ENCODE peak calls at places on chromosomes 13 and 19, in seven cellular contexts. H is fibroblast of lung, K is ovary, M is neuronal stem cell, C is heart left ventricle, Y is caudate nucleus, J is psoas muscle. F is an unnamed sample.

GRCh38 chr13:107734891-107735620 is 480.3 kb downstream of the LIG4 start:
- DNase-seq in H (peak), K (no peak), M (no peak), C (no peak), Y (no peak), J (no peak), F (no peak)

GRCh38 chr19:35641515-35642151 is at the start of gene ETV2:
- DNase-seq in H (peak), K (peak), M (no peak), C (peak), Y (no peak), J (no peak), F (no peak)

GRCh38 chr19:42289556-42290041 is 12.3 kb upstream of the PRR19 start:
- DNase-seq in H (no peak), K (no peak), M (no peak), C (no peak), Y (no peak), J (peak), F (no peak)

GRCh38 chr13:83003185-83003584 is 879.1 kb downstream of the SLITRK1 start:
- DNase-seq in H (no peak), K (no peak), M (no peak), C (no peak), Y (no peak), J (no peak), F (no peak)

GRCh38 chr13:49370390-49370789 is 73.5 kb downstream of the CAB39L start:
- DNase-seq in H (no peak), K (no peak), M (peak), C (no peak), Y (no peak), J (no peak), F (no peak)

GRCh38 chr19:18295034-18295451 is 13.6 kb upstream of the JUND start:
- DNase-seq in H (no peak), K (no peak), M (no peak), C (no peak), Y (no peak), J (no peak), F (no peak)

GRCh38 chr19:34962281-34962944 is 1.6 kb downstream of the ZNF792 start:
- DNase-seq in H (no peak), K (no peak), M (no peak), C (peak), Y (no peak), J (no peak), F (no peak)

GRCh38 chr19:3146677-3147100 is 10.9 kb downstream of the GNA15 start:
- DNase-seq in H (no peak), K (no peak), M (no peak), C (no peak), Y (no peak), J (no peak), F (peak)

GRCh38 chr19:38682872-38683392 is 35.5 kb downstream of the ACTN4 start:
- DNase-seq in H (no peak), K (no peak), M (no peak), C (no peak), Y (no peak), J (no peak), F (no peak)

GRCh38 chr13:72043361-72043760 is 176.4 kb upstream of the DACH1 start:
- DNase-seq in H (no peak), K (no peak), M (no peak), C (no peak), Y (no peak), J (no peak), F (no peak)

GRCh38 chr13:49995535-49996165 is 1.2 kb upstream of the TRIM13 start:
- DNase-seq in H (peak), K (no peak), M (no peak), C (no peak), Y (no peak), J (no peak), F (peak)

GRCh38 chr13:110336108-110336507 is 29.0 kb downstream of the COL4A2 start:
- DNase-seq in H (no peak), K (no peak), M (no peak), C (no peak), Y (no peak), J (no peak), F (no peak)

GRCh38 chr13:110334841-110335490 is 27.9 kb downstream of the COL4A2 start:
- DNase-seq in H (peak), K (no peak), M (no peak), C (no peak), Y (no peak), J (no peak), F (no peak)

GRCh38 chr13:110338441-110339101 is 31.5 kb downstream of the COL4A2 start:
- DNase-seq in H (peak), K (peak), M (peak), C (peak), Y (no peak), J (no peak), F (no peak)

GRCh38 chr13:110337287-110337686 is 30.2 kb downstream of the COL4A2 start:
- DNase-seq in H (no peak), K (no peak), M (no peak), C (no peak), Y (no peak), J (no peak), F (no peak)

GRCh38 chr13:110336681-110337080 is 29.6 kb downstream of the COL4A2 start:
- DNase-seq in H (no peak), K (no peak), M (no peak), C (no peak), Y (no peak), J (no peak), F (no peak)
- H3K27ac ChIP-seq in H (peak), K (peak), M (no peak), C (peak), Y (no peak), J (no peak), F (no peak)

GRCh38 chr19:29941828-29942403 is at the start of gene URI1:
- DNase-seq in H (peak), K (peak), M (peak), C (peak), Y (peak), J (peak), F (peak)

GRCh38 chr19:29942404-29943261 is 594 bp downstream of the URI1 start:
- DNase-seq in H (peak), K (peak), M (peak), C (peak), Y (no peak), J (peak), F (peak)

GRCh38 chr19:29944415-29945012 is 2.5 kb downstream of the URI1 start:
- DNase-seq in H (no peak), K (no peak), M (no peak), C (no peak), Y (no peak), J (no peak), F (no peak)

GRCh38 chr19:29945017-29945416 is 3.0 kb downstream of the URI1 start:
- DNase-seq in H (no peak), K (no peak), M (no peak), C (no peak), Y (no peak), J (no peak), F (no peak)

DNA sequence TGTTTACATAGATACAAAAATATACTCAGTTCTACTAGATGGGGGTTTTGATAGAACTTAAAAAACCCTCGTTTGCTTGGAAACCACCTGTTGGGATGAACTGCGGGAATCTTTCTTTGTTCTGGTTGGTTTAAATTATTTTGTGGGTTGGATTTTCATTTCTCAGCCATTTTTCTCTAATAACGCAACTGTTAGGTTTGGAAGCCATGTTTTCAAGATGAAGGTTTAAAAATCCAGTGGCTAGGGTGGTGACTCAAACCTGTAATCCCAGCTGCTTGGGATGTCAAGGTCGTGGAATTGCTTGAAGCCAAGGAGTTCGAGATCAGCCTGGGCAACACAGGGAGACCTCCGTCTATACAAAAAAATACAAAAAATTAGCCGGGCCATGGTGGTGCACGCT is 1.6 kb downstream of the URI1 start:
- DNase-seq in H (no peak), K (no peak), M (no peak), C (no peak), Y (no peak), J (no peak), F (no peak)
- H3K27ac ChIP-seq in H (no peak), K (no peak), M (no peak), C (no peak), Y (no peak), J (peak), F (peak)

GRCh38 chr13:110368408-110368807 is 61.3 kb downstream of the COL4A2 start:
- DNase-seq in H (no peak), K (no peak), M (no peak), C (no peak), Y (no peak), J (no peak), F (no peak)

GRCh38 chr13:110367620-110368019 is 60.5 kb downstream of the COL4A2 start:
- DNase-seq in H (no peak), K (no peak), M (no peak), C (no peak), Y (no peak), J (no peak), F (no peak)

GRCh38 chr13:110364081-110364480 is 57.0 kb downstream of the COL4A2 start:
- DNase-seq in H (no peak), K (no peak), M (no peak), C (no peak), Y (no peak), J (no peak), F (no peak)

GRCh38 chr13:110365876-110366275 is 58.8 kb downstream of the COL4A2 start:
- DNase-seq in H (no peak), K (no peak), M (no peak), C (no peak), Y (no peak), J (no peak), F (no peak)

GRCh38 chr13:110366733-110367132 is 59.6 kb downstream of the COL4A2 start:
- DNase-seq in H (no peak), K (no peak), M (no peak), C (no peak), Y (no peak), J (no peak), F (no peak)
- H3K27ac ChIP-seq in H (no peak), K (no peak), M (no peak), C (no peak), Y (no peak), J (no peak), F (no peak)

GRCh38 chr13:111298214-111298975 is 22.0 kb upstream of the TEX29 start:
- DNase-seq in H (no peak), K (no peak), M (no peak), C (no peak), Y (no peak), J (no peak), F (no peak)

GRCh38 chr13:111291908-111292307 is 28.5 kb upstream of the TEX29 start:
- DNase-seq in H (no peak), K (no peak), M (no peak), C (no peak), Y (no peak), J (no peak), F (no peak)

GRCh38 chr13:111292710-111293485 is 27.5 kb upstream of the TEX29 start:
- DNase-seq in H (no peak), K (no peak), M (no peak), C (no peak), Y (no peak), J (no peak), F (no peak)

GRCh38 chr13:111296417-111296816 is 24.0 kb upstream of the TEX29 start:
- DNase-seq in H (no peak), K (no peak), M (no peak), C (no peak), Y (no peak), J (no peak), F (no peak)

GRCh38 chr13:111295896-111296295 is 24.5 kb upstream of the TEX29 start:
- DNase-seq in H (no peak), K (no peak), M (no peak), C (no peak), Y (no peak), J (no peak), F (no peak)
- H3K27ac ChIP-seq in H (no peak), K (no peak), M (no peak), C (no peak), Y (no peak), J (no peak), F (no peak)

DNA sequence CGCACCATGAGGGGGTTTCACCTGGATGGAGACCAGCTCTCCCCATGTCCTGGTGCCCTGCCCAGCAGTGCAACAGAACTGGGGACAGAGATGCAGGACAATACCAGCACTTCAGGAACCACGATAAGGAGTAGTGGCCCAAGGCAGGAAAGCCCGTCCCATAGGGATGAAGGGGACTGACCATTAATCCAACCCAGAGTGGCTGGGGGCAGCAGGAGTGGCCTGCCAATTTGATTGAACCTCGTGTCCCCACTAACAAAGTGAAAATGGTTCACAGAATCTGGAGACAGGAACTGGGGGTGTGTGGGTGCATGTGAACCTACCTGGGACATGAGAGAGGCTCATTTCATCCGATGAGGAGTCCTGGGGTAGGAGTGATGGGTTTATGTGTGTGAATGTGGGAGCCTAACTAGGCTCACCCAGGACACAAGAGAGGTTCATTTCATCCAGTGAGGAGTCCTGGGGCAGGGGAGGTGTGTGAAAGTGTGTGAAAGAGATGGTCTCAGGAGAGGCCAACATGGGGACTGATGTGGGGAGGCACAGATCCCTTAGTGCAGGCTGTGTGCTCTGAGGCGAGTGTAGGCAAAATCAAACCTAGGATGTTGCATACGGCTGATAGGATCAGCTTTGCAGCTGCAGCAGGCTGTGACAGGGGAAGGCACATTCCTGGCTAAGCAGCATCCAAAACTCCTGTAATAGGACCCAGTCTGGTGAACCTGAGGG is 98.2 kb downstream of the ZNF429 start:
- DNase-seq in H (peak), K (no peak), M (no peak), C (no peak), Y (no peak), J (no peak), F (no peak)
- H3K27ac ChIP-seq in H (no peak), K (peak), M (peak), C (peak), Y (no peak), J (peak), F (no peak)

GRCh38 chr19:32350492-32350891 is 5.1 kb downstream of the ZNF507 start:
- DNase-seq in H (no peak), K (no peak), M (no peak), C (no peak), Y (no peak), J (no peak), F (no peak)
- H3K27ac ChIP-seq in H (no peak), K (no peak), M (no peak), C (peak), Y (peak), J (peak), F (no peak)

F was measured in HL-60.